ENCODE peak calls at places on chromosomes 5 and 9, in five cellular contexts. J is NB4, X is spleen, I is posterior cingulate gyrus, S is sciatic nerve. L is an unnamed sample.

GRCh38 chr5:102596113-102596512 is 97.3 kb upstream of the SLCO6A1 start:
- DNase-seq in J (no peak), X (no peak), I (no peak), S (no peak), L (no peak)

GRCh38 chr9:7273575-7273974 is 515.8 kb downstream of the KDM4C start:
- DNase-seq in J (peak), X (no peak), I (no peak), S (no peak), L (no peak)

GRCh38 chr5:143268388-143268787 is 135.1 kb downstream of the NR3C1 start:
- DNase-seq in J (no peak), X (no peak), I (no peak), S (no peak), L (no peak)

GRCh38 chr9:113484258-113484730 is 20.8 kb downstream of the RGS3 start:
- DNase-seq in J (no peak), X (no peak), I (no peak), S (peak), L (no peak)

GRCh38 chr5:66515209-66515608 is 81.0 kb upstream of the MAST4 start:
- DNase-seq in J (no peak), X (no peak), I (no peak), S (no peak), L (no peak)

GRCh38 chr5:83034036-83034435 is 43.2 kb downstream of the TMEM167A start:
- DNase-seq in J (no peak), X (no peak), I (no peak), S (no peak), L (no peak)

GRCh38 chr5:39074009-39074886 is at the start of gene RICTOR:
- DNase-seq in J (peak), X (peak), I (peak), S (peak), L (peak)

GRCh38 chr5:169467382-169467781 is 116.2 kb upstream of the SPDL1 start:
- DNase-seq in J (no peak), X (no peak), I (no peak), S (no peak), L (no peak)

GRCh38 chr5:96176022-96176421 is 214.4 kb upstream of the ELL2 start:
- DNase-seq in J (no peak), X (no peak), I (no peak), S (no peak), L (no peak)

GRCh38 chr5:175682664-175683063 is 24.8 kb downstream of the HRH2 start:
- DNase-seq in J (no peak), X (peak), I (no peak), S (no peak), L (no peak)

GRCh38 chr9:124342946-124343485 is 72.2 kb downstream of the PSMB7 start:
- DNase-seq in J (peak), X (peak), I (peak), S (peak), L (no peak)

GRCh38 chr9:89046832-89047231 is 55.6 kb downstream of the S1PR3 start:
- DNase-seq in J (no peak), X (no peak), I (no peak), S (no peak), L (no peak)

GRCh38 chr5:151656311-151656710 is 30.4 kb downstream of the SPARC start:
- DNase-seq in J (no peak), X (no peak), I (no peak), S (no peak), L (no peak)

GRCh38 chr5:39448504-39449128 is 23.8 kb upstream of the DAB2 start:
- DNase-seq in J (no peak), X (no peak), I (no peak), S (peak), L (no peak)

GRCh38 chr9:35553670-35554543 is 51.2 kb upstream of the TESK1 start:
- DNase-seq in J (peak), X (no peak), I (no peak), S (no peak), L (peak)

GRCh38 chr9:127778280-127779135 is at the start of gene SH2D3C:
- DNase-seq in J (peak), X (peak), I (no peak), S (no peak), L (peak)

GRCh38 chr9:4370501-4370900 is 70.6 kb upstream of the GLIS3 start:
- DNase-seq in J (no peak), X (no peak), I (no peak), S (no peak), L (no peak)

GRCh38 chr9:109035684-109036423 is 22.6 kb upstream of the CTNNAL1 start:
- DNase-seq in J (no peak), X (no peak), I (no peak), S (peak), L (no peak)

GRCh38 chr9:29150606-29151005 is 1577.3 kb upstream of the C9orf72 start:
- DNase-seq in J (no peak), X (no peak), I (no peak), S (no peak), L (no peak)

GRCh38 chr9:70533492-70533891 is 119.0 kb upstream of the KLF9 start:
- DNase-seq in J (no peak), X (no peak), I (no peak), S (no peak), L (no peak)

GRCh38 chr5:27191786-27192505 is 153.6 kb upstream of the CDH9 start:
- DNase-seq in J (peak), X (no peak), I (no peak), S (no peak), L (no peak)

GRCh38 chr9:137745541-137745991 is 126.8 kb downstream of the EHMT1 start:
- DNase-seq in J (peak), X (peak), I (no peak), S (no peak), L (no peak)

GRCh38 chr5:321233-321725 is at the start of gene AHRR:
- DNase-seq in J (peak), X (no peak), I (no peak), S (no peak), L (peak)

L was measured in activated CD8-positive, alpha-beta T cell treated with anti-CD3 and anti-CD28 coated beads, Interleukin-2, amount 10 ng/mL, durations not matched to agents 7 days and 5 days.